ENCODE peak calls at places on chromosomes 16 and 17, in five cellular contexts. F, V, Z, I and X are unnamed samples.
A peak's percentile ranks its signal among the peaks of the same experiment; 100 is the strongest.

GRCh38 chr16:4511441-4512082 is 27.0 kb downstream of the CDIP1 start:
- ATAC-seq in F (no peak), V (no peak), Z (peak; percentile 94), I (peak; percentile 70), X (peak; percentile 47)

GRCh38 chr17:864315-864714 is 82.2 kb downstream of the MRM3 start:
- ATAC-seq in F (no peak), V (no peak), Z (no peak), I (no peak), X (no peak)

GRCh38 chr17:64313577-64313976 is 50.5 kb upstream of the TEX2 start:
- ATAC-seq in F (no peak), V (no peak), Z (no peak), I (no peak), X (no peak)

GRCh38 chr17:60163108-60163784 is 13.5 kb downstream of the CA4 start:
- ATAC-seq in F (no peak), V (no peak), Z (peak; percentile 53), I (peak; percentile 66), X (no peak)

GRCh38 chr17:28737770-28738679 is 5.8 kb upstream of the TRAF4 start:
- ATAC-seq in F (no peak), V (no peak), Z (no peak), I (no peak), X (no peak)

GRCh38 chr16:3720418-3720817 is 3.1 kb upstream of the TRAP1 start:
- ATAC-seq in F (no peak), V (no peak), Z (no peak), I (peak; percentile 26), X (no peak)

GRCh38 chr16:12228607-12229499 is 252.3 kb downstream of the SNX29 start:
- ATAC-seq in F (no peak), V (no peak), Z (peak; percentile 98), I (peak; percentile 82), X (peak; percentile 34)

GRCh38 chr16:85078176-85078700 is 34.0 kb downstream of the CIBAR2 start:
- ATAC-seq in F (no peak), V (no peak), Z (no peak), I (no peak), X (no peak)

GRCh38 chr16:50316848-50317630 is 50.7 kb downstream of the ADCY7 start:
- ATAC-seq in F (no peak), V (no peak), Z (no peak), I (no peak), X (no peak)

GRCh38 chr16:51317575-51317974 is 166.5 kb upstream of the SALL1 start:
- ATAC-seq in F (no peak), V (no peak), Z (no peak), I (no peak), X (no peak)

GRCh38 chr16:23999663-24000062 is 163.9 kb downstream of the PRKCB start:
- ATAC-seq in F (no peak), V (no peak), Z (no peak), I (no peak), X (no peak)

GRCh38 chr16:20638711-20639335 is 58.7 kb downstream of the ACSM1 start:
- ATAC-seq in F (no peak), V (no peak), Z (no peak), I (no peak), X (no peak)

GRCh38 chr16:84606081-84606875 is 11.6 kb downstream of the COTL1 start:
- ATAC-seq in F (peak; percentile 63), V (peak; percentile 45), Z (no peak), I (no peak), X (no peak)

GRCh38 chr17:63433746-63434591 is 12.1 kb downstream of the CYB561 start:
- ATAC-seq in F (no peak), V (no peak), Z (peak; percentile 63), I (peak; percentile 87), X (peak; percentile 88)

GRCh38 chr16:53282975-53283946 is 151.0 kb upstream of the RBL2 start:
- ATAC-seq in F (no peak), V (no peak), Z (peak; percentile 84), I (peak; percentile 41), X (no peak)

GRCh38 chr16:966035-966434 is 4.7 kb downstream of the LMF1 start:
- ATAC-seq in F (no peak), V (no peak), Z (no peak), I (no peak), X (no peak)

GRCh38 chr16:89370601-89371000 is 119.8 kb downstream of the ANKRD11 start:
- ATAC-seq in F (no peak), V (no peak), Z (no peak), I (no peak), X (no peak)

GRCh38 chr17:8359769-8360168 is 16.7 kb downstream of the KRABD2 start:
- ATAC-seq in F (no peak), V (no peak), Z (peak; percentile 48), I (peak; percentile 92), X (peak; percentile 79)

GRCh38 chr16:71843517-71844031 is 2.2 kb upstream of the ATXN1L start:
- ATAC-seq in F (no peak), V (no peak), Z (no peak), I (no peak), X (no peak)

GRCh38 chr16:71848622-71849021 is 2.8 kb downstream of the ATXN1L start:
- ATAC-seq in F (no peak), V (no peak), Z (no peak), I (no peak), X (no peak)

GRCh38 chr16:71846443-71846842 is 667 bp downstream of the ATXN1L start:
- ATAC-seq in F (no peak), V (no peak), Z (peak; percentile 11), I (no peak), X (no peak)

GRCh38 chr16:71847096-71847495 is 1.3 kb downstream of the ATXN1L start:
- ATAC-seq in F (no peak), V (no peak), Z (no peak), I (no peak), X (no peak)

GRCh38 chr16:71845639-71846431 is at the start of gene ATXN1L:
- ATAC-seq in F (peak; percentile 93), V (peak; percentile 94), Z (peak; percentile 97), I (peak; percentile 98), X (peak; percentile 98)
- H3K27ac ChIP-seq in F (peak within 1 kb of the TSS; percentile 91), V (peak within 1 kb of the TSS; percentile 88), Z (peak within 1 kb of the TSS; percentile 96), I (peak within 1 kb of the TSS; percentile 90), X (peak within 1 kb of the TSS; percentile 91)

DNA sequence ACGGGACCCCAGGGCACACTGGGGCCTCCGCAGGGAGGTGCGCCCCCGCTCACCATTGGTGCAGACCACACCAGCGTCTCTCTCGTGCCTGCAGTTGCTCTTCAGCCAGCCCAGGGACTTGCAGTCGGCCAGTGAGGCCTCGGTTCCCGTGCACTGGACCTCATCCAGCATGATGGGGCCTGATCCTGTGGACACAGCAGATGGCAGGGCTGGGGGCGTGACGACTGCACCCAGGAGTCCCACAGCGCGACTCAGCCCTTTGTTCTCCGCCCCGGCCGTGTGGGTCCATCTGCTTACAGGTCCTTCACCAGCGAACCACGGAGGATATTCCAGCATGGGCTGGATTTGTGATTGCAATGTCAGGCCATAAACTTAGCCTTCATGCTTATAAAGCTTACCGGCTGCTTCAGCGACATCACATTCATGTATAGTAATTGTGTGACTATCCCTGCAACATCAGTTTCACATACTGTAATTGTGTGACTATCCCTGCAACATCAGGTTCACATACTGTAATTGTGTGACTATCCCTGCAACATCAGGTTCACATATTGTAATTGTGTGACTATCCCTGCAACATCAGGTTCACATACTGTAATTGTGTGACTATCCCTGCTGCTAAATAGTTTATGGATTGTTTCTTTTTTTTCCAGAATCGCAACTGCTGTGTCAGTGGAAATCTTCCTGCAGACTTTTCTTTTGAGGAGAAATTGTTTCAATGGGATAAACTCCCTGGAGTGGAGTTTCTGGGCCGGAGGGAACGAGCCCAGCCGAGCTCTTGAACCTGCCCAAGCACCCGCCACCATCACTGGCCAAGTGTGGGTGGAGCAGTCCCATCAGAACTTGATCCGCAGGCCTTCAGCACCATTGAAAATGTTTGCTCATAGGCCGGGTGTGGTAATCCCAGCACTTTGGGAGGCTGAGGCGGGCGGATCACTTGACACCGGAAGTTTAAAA is 4.8 kb downstream of the LGALS3BP start:
- ATAC-seq in F (no peak), V (no peak), Z (peak; percentile 14), I (peak; percentile 11), X (peak; percentile 84)
- H3K4me1 ChIP-seq in F (peaks cover 10% of the 10 kb centered on the region), V (peaks cover 23% of the 10 kb centered on the region), Z (peaks cover 28% of the 10 kb centered on the region), I (peaks cover 61% of the 10 kb centered on the region), X (no peaks in the 10 kb centered on the region)

DNA sequence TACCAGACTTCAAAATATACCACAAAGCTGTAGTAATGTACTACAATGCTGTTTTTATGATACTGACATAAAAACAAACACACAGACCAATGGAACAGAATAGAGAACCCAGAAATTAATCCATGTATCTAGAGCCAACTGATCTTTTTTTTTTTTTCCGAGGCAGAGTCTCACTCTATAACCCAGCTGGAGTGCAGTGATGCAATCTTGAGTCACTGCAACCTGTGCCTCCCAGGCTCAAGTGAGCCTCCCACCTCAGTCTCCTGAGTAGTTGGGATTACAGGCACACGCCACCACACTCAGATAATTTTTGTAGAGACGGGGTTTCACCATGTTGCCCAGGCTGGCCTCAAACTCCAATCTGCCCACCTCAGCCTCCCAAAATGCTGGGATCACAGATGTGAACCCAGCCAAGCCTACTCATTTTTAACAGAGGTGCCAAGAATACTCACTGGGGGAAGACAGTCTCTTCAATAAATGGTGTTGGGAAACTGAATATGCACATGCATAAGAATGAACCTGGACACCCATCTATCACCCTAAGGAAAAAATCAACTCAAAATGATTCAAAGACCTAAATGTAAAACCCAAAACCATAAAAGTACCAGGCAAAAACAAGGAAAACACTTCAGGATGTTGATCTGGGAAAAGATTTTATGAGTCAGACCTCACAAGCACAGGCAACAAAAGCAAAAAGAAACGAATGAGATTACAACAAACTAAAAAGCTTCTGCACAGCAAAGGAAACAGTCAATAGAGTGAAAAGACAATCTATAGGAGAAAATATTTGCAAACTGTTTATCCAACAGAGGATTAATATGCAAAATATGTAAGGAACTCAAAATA is 63.1 kb downstream of the STX8 start:
- ATAC-seq in F (no peak), V (no peak), Z (peak; percentile 62), I (peak; percentile 56), X (no peak)
- H3K27ac ChIP-seq in F (no peak overlapping the region), V (no peak overlapping the region), Z (peak overlapping the region; percentile 27), I (no peak overlapping the region), X (no peak overlapping the region)

DNA sequence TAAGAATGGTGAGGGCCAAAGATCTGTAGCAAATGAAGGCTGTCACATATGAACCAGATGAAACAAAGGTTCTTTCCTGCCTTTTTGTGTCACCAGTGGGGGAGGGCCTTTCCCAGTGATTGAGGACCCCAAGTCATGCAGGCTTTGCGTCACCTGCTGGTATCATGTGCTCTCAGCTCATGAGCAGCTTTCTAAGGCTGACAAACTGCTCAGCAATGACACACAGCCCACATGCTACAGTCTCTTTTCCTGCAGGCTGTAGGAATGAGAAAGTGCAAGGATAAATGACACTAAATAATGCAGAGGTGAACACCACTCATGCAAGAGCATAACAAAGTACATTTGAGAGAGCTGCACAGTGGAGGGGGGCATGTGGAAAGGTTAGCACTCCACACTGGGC is 34.8 kb downstream of the TOM1L2 start:
- ATAC-seq in F (no peak), V (no peak), Z (no peak), I (no peak), X (no peak)
- H3K4me1 ChIP-seq in F (peaks cover 16% of the 10 kb centered on the region), V (peaks cover 15% of the 10 kb centered on the region), Z (peaks cover 53% of the 10 kb centered on the region), I (peaks cover 65% of the 10 kb centered on the region), X (peaks cover 6% of the 10 kb centered on the region)

DNA sequence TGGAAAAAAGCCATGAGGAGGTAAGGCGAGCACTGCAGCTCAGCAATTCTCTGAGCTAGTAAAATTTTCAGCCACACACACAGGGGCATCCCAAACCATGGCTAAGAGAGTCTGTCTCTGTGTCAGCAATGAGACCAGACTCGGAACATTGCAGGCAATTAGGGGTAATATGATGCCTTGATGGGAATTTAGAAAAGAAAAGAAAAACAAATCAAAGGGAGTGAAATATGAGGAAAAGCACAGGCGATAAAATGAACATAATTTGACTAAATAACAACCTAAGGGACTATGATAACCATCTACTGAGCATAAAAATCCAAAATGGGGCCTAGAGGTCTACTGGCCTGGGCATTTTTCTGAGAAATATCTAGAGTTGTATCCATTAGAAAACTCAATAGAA is 546.0 kb upstream of the PSMD7 start:
- ATAC-seq in F (no peak), V (no peak), Z (no peak), I (no peak), X (no peak)
- H3K27ac ChIP-seq in F (no peak overlapping the region), V (no peak overlapping the region), Z (no peak overlapping the region), I (no peak overlapping the region), X (no peak overlapping the region)

GRCh38 chr17:75128694-75129505 is 2.6 kb downstream of the NT5C start:
- ATAC-seq in F (no peak), V (no peak), Z (no peak), I (no peak), X (no peak)
- H3K4me1 ChIP-seq in F (peaks cover 42% of the 10 kb centered on the region), V (peaks cover 26% of the 10 kb centered on the region), Z (peaks cover 63% of the 10 kb centered on the region), I (peaks cover 8% of the 10 kb centered on the region), X (no peaks in the 10 kb centered on the region)